ENCODE peak calls at places on chromosomes 4 and X, in five cellular contexts. R is IMR-90, U is neural progenitor cell, J is mesenchymal stem cell, T is GM23248. D is an unnamed sample.

GRCh38 chr4:55087016-55087929 is 38.1 kb downstream of the KDR start:
- DNase-seq in R (no peak), U (no peak), J (no peak), T (peak), D (peak)

GRCh38 chr4:2402053-2402452 is 16.4 kb downstream of the ZFYVE28 start:
- DNase-seq in R (no peak), U (peak), J (peak), T (peak), D (peak)

GRCh38 chr4:105748222-105748621 is 39.6 kb downstream of the GSTCD start:
- DNase-seq in R (no peak), U (no peak), J (no peak), T (no peak), D (no peak)

GRCh38 chrX:104310084-104310483 is 55.4 kb upstream of the ESX1 start:
- DNase-seq in R (peak), U (no peak), J (peak), T (peak), D (peak)

GRCh38 chr4:121212801-121213200 is 48.7 kb upstream of the TNIP3 start:
- DNase-seq in R (no peak), U (no peak), J (no peak), T (no peak), D (no peak)

GRCh38 chr4:66585767-66586166 is 915.5 kb upstream of the EPHA5 start:
- DNase-seq in R (no peak), U (no peak), J (no peak), T (no peak), D (no peak)

GRCh38 chrX:20029728-20030127 is 38.9 kb upstream of the BCLAF3 start:
- DNase-seq in R (no peak), U (no peak), J (no peak), T (no peak), D (no peak)

GRCh38 chr4:140374130-140374477 is 658 bp downstream of the SCOC start:
- DNase-seq in R (no peak), U (no peak), J (no peak), T (no peak), D (no peak)

GRCh38 chr4:84389406-84389805 is 109.7 kb downstream of the NKX6-1 start:
- DNase-seq in R (no peak), U (no peak), J (no peak), T (peak), D (peak)

GRCh38 chr4:16757080-16757521 is 141.3 kb downstream of the LDB2 start:
- DNase-seq in R (peak), U (no peak), J (no peak), T (peak), D (peak)

GRCh38 chrX:41491267-41492004 is 44.3 kb downstream of the NYX start:
- DNase-seq in R (peak), U (peak), J (peak), T (peak), D (peak)

GRCh38 chr4:8848507-8849265 is 23.0 kb downstream of the HMX1 start:
- DNase-seq in R (no peak), U (no peak), J (no peak), T (no peak), D (no peak)

GRCh38 chr4:140098481-140099132 is 55.4 kb downstream of the MAML3 start:
- DNase-seq in R (peak), U (no peak), J (peak), T (peak), D (peak)

GRCh38 chr4:519885-520595 is 21.0 kb downstream of the PIGG start:
- DNase-seq in R (no peak), U (no peak), J (no peak), T (no peak), D (no peak)

GRCh38 chr4:146311238-146311970 is 97.1 kb downstream of the REELD1 start:
- DNase-seq in R (no peak), U (no peak), J (no peak), T (no peak), D (peak)

GRCh38 chr4:20196476-20196875 is 55.2 kb upstream of the SLIT2 start:
- DNase-seq in R (peak), U (no peak), J (no peak), T (peak), D (no peak)

GRCh38 chrX:21678059-21678458 is 19.9 kb upstream of the KLHL34 start:
- DNase-seq in R (no peak), U (no peak), J (no peak), T (no peak), D (no peak)

GRCh38 chrX:63275127-63275526 is 76.0 kb downstream of the SPIN4 start:
- DNase-seq in R (peak), U (peak), J (peak), T (peak), D (no peak)

GRCh38 chr4:171629737-171630136 is 183.5 kb upstream of the GALNTL6 start:
- DNase-seq in R (no peak), U (peak), J (no peak), T (no peak), D (no peak)

GRCh38 chr4:67871867-67872266 is 11.9 kb downstream of the TMPRSS11D start:
- DNase-seq in R (peak), U (peak), J (peak), T (peak), D (peak)

GRCh38 chrX:150587585-150588503 is 19.4 kb downstream of the MTM1 start:
- DNase-seq in R (no peak), U (no peak), J (no peak), T (peak), D (no peak)

GRCh38 chrX:23797371-23798128 is 14.6 kb downstream of the SAT1 start:
- DNase-seq in R (no peak), U (no peak), J (no peak), T (no peak), D (no peak)

GRCh38 chr4:68375667-68376559 is 26.0 kb upstream of the YTHDC1 start:
- DNase-seq in R (peak), U (peak), J (peak), T (peak), D (peak)

GRCh38 chr4:127995776-127996175 is 30.6 kb downstream of the ABHD18 start:
- DNase-seq in R (peak), U (no peak), J (peak), T (peak), D (peak)

GRCh38 chr4:8297691-8298485 is 28.3 kb downstream of the HTRA3 start:
- DNase-seq in R (no peak), U (no peak), J (no peak), T (no peak), D (no peak)

GRCh38 chr4:69757464-69757863 is 3.0 kb downstream of the SULT1B1 start:
- DNase-seq in R (no peak), U (no peak), J (no peak), T (no peak), D (no peak)

GRCh38 chr4:69763233-69763632 is 2.8 kb upstream of the SULT1B1 start:
- DNase-seq in R (no peak), U (no peak), J (no peak), T (no peak), D (no peak)

GRCh38 chr4:69760455-69760854 is at the start of gene SULT1B1:
- DNase-seq in R (peak), U (no peak), J (peak), T (peak), D (peak)

GRCh38 chr4:69754926-69755580 is 5.4 kb downstream of the SULT1B1 start:
- DNase-seq in R (no peak), U (no peak), J (no peak), T (no peak), D (no peak)

GRCh38 chr4:69759189-69759604 is 1.2 kb downstream of the SULT1B1 start:
- DNase-seq in R (no peak), U (no peak), J (no peak), T (peak), D (no peak)
- H3K9ac ChIP-seq in R (no peak), U (no peak), J (no peak), T (no peak), D (no peak)

GRCh38 chrX:92230628-92231027 is 451.5 kb downstream of the PCDH11X start:
- DNase-seq in R (no peak), U (no peak), J (no peak), T (no peak), D (no peak)
- H3K9ac ChIP-seq in R (no peak), U (no peak), J (no peak), T (no peak), D (no peak)

DNA sequence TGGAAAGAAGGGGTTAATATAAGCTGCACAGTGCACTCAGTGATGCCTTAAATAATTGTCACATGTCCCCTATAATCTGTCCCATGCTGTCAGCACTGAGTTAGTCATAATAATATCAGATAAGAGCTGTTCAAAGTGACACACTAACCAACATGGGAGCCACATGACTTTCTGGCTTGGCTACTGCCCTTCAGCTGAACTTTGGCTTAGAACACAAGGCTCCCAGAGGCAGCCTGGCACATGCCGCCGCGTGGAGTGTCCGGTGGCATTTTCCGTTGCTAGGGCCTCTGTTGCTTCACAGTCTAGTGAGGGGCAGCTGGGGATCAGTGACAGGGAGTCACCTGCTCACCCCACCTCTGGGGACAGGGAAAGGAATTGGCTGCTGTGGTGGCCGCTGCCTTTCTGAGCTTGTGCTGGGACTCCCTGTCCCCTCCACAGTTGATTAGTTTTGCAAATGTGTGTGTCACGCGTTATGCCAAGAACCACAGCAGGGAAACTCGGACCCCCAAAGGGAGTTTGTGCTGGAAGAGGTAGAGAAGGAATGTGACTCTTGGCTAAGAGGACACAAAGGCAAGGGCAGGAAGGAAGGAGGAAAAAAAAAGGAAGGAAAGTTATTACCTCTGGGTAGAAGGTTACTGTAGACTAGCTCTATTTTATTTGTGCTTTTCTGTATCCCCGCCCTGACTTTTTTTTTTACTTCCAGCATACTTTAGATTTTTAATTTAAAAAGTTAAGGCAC is 41.1 kb upstream of the PPARGC1A start:
- DNase-seq in R (no peak), U (peak), J (peak), T (peak), D (peak)
- H3K9ac ChIP-seq in R (no peak), U (no peak), J (no peak), T (no peak), D (no peak)

GRCh38 chrX:153818571-153819397 is 11.6 kb downstream of the PDZD4 start:
- DNase-seq in R (no peak), U (peak), J (peak), T (peak), D (no peak)
- H3K9ac ChIP-seq in R (peak), U (no peak), J (no peak), T (peak), D (no peak)

DNA sequence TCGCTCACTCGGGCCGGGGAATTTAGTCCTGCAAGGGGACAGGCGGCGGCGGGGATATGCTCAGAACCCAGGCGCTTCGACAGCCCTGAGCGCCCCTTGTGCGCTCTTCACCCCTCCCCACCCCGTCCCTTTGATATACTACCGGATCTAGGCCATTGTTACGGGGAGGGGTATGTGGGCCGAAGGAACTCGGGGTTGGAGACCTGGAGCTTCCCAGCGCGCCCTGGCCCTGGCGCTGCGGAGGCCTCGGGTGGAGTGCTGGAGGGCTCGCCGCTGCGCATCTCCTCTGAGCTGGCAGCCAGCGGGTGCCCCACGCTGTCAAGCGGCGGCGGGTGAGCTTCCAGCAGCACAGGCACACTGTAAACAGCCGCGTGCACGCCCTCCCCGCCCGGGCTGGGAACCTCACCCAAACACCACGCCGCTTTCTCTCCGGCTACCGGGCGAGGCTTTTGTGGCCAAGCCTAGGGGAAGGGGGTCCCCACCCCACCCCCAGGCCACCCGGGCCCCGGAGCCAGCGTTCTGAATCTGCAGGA is 54.5 kb upstream of the BCOR start:
- DNase-seq in R (no peak), U (peak), J (peak), T (peak), D (no peak)
- H3K9ac ChIP-seq in R (no peak), U (no peak), J (no peak), T (peak), D (no peak)

DNA sequence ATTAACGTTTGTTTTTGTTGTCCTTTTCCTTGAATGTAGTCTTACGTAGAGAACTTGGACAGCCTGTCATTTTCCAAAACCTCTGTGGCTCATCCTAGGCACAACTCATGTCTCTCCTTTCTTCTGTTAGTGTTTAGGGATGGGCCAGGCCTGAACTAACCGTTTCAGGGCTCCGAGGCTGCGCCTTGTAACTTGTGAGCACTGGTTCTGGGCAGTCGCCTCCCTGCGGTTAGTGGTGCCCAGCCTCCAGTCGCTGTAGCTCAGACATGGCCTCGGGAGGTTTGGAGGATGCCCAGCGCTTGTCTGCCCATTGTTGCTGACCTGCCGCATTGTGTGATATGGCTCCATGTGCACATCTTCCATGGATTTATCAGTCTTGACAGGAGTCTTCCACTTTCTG is 32.8 kb downstream of the TMEM131L start:
- DNase-seq in R (no peak), U (no peak), J (no peak), T (no peak), D (no peak)
- H3K9ac ChIP-seq in R (no peak), U (no peak), J (no peak), T (no peak), D (no peak)

DNA sequence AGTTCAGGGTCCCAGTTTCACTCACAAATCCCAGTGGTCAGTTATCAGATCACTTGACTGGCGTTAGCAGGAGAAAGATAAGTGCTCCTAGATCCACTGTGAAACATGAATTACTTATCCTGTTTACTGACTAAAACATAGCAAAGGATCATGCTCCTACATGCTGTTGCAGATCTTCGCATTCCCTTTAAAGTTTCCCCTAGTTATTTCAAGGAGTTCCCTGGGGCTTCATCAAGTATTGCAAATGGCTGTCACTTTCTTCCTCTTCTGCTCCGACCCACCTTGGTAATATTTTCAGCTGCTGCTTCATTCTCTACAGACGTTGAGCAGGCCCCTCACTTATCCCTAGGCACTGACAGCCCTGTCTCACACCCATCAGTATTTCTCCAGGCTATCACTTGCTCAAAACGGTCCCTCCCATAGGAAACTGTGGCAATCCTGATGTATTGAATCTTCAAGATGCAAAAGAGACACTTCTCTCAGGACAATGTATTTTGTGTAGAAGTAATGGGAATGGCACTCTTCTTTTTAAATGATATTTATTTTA is 466.0 kb downstream of the INPP4B start:
- DNase-seq in R (no peak), U (no peak), J (peak), T (no peak), D (no peak)
- H3K9ac ChIP-seq in R (peak), U (no peak), J (peak), T (peak), D (peak)

D was measured in astrocyte.